ENCODE peak calls at places on chromosomes 2 and 18, in six cellular contexts. One of them, this sample, is unnamed.

GRCh38 chr18:70333757-70334156 is 44.9 kb downstream of the SOCS6 start:
- DNase-seq in A549: peak
- DNase-seq in dorsolateral prefrontal cortex: no peak
- DNase-seq in hepatocyte: peak
- DNase-seq in HepG2: peak
- DNase-seq in fibroblast of lung: peak
- DNase-seq in this sample: peak

GRCh38 chr2:136248242-136248641 is 130.3 kb upstream of the CXCR4 start:
- DNase-seq in fibroblast of lung: peak
- DNase-seq in A549: no peak
- DNase-seq in hepatocyte: peak
- DNase-seq in HepG2: no peak
- DNase-seq in dorsolateral prefrontal cortex: no peak
- DNase-seq in this sample: peak

GRCh38 chr2:122414911-122415310 is 659.5 kb downstream of the TSN start:
- DNase-seq in dorsolateral prefrontal cortex: no peak
- DNase-seq in fibroblast of lung: no peak
- DNase-seq in HepG2: no peak
- DNase-seq in A549: no peak
- DNase-seq in hepatocyte: peak
- DNase-seq in this sample: no peak

GRCh38 chr2:214607051-214607450 is 196.2 kb downstream of the VWC2L start:
- DNase-seq in fibroblast of lung: no peak
- DNase-seq in A549: no peak
- DNase-seq in hepatocyte: no peak
- DNase-seq in HepG2: no peak
- DNase-seq in dorsolateral prefrontal cortex: no peak
- DNase-seq in this sample: no peak

GRCh38 chr2:159968282-159968900 is 94.0 kb downstream of the PLA2R1 start:
- DNase-seq in fibroblast of lung: peak
- DNase-seq in hepatocyte: peak
- DNase-seq in HepG2: peak
- DNase-seq in A549: peak
- DNase-seq in dorsolateral prefrontal cortex: no peak
- DNase-seq in this sample: peak

GRCh38 chr2:102116675-102117471 is 25.7 kb upstream of the IL1R1 start:
- DNase-seq in dorsolateral prefrontal cortex: no peak
- DNase-seq in fibroblast of lung: peak
- DNase-seq in HepG2: no peak
- DNase-seq in A549: no peak
- DNase-seq in hepatocyte: no peak
- DNase-seq in this sample: peak

GRCh38 chr2:31764169-31764568 is 183.4 kb upstream of the SRD5A2 start:
- DNase-seq in HepG2: no peak
- DNase-seq in fibroblast of lung: no peak
- DNase-seq in hepatocyte: peak
- DNase-seq in dorsolateral prefrontal cortex: no peak
- DNase-seq in A549: no peak
- DNase-seq in this sample: peak

GRCh38 chr18:9285604-9286003 is 49.0 kb upstream of the TWSG1 start:
- DNase-seq in hepatocyte: no peak
- DNase-seq in fibroblast of lung: no peak
- DNase-seq in A549: no peak
- DNase-seq in dorsolateral prefrontal cortex: no peak
- DNase-seq in HepG2: no peak
- DNase-seq in this sample: no peak

GRCh38 chr18:59835656-59836379 is 64.0 kb upstream of the PMAIP1 start:
- DNase-seq in A549: no peak
- DNase-seq in dorsolateral prefrontal cortex: no peak
- DNase-seq in HepG2: no peak
- DNase-seq in fibroblast of lung: no peak
- DNase-seq in hepatocyte: no peak
- DNase-seq in this sample: no peak

GRCh38 chr2:118738524-118739308 is 108.7 kb downstream of the EN1 start:
- DNase-seq in dorsolateral prefrontal cortex: no peak
- DNase-seq in A549: peak
- DNase-seq in HepG2: peak
- DNase-seq in hepatocyte: peak
- DNase-seq in fibroblast of lung: peak
- DNase-seq in this sample: peak

GRCh38 chr2:27380626-27381556 is at the start of gene ZNF513:
- DNase-seq in hepatocyte: peak
- DNase-seq in A549: peak
- DNase-seq in HepG2: peak
- DNase-seq in fibroblast of lung: peak
- DNase-seq in dorsolateral prefrontal cortex: peak
- DNase-seq in this sample: peak

GRCh38 chr2:214808481-214808931 is 977 bp downstream of the BARD1 start:
- DNase-seq in A549: no peak
- DNase-seq in dorsolateral prefrontal cortex: no peak
- DNase-seq in HepG2: no peak
- DNase-seq in hepatocyte: no peak
- DNase-seq in fibroblast of lung: peak
- DNase-seq in this sample: no peak

GRCh38 chr18:6521804-6522418 is 107.2 kb upstream of the L3MBTL4 start:
- DNase-seq in A549: no peak
- DNase-seq in hepatocyte: peak
- DNase-seq in fibroblast of lung: peak
- DNase-seq in HepG2: peak
- DNase-seq in dorsolateral prefrontal cortex: no peak
- DNase-seq in this sample: peak

GRCh38 chr2:177262137-177262536 is 2.4 kb downstream of the NFE2L2 start:
- DNase-seq in HepG2: no peak
- DNase-seq in A549: no peak
- DNase-seq in fibroblast of lung: no peak
- DNase-seq in hepatocyte: no peak
- DNase-seq in dorsolateral prefrontal cortex: no peak
- DNase-seq in this sample: no peak

GRCh38 chr2:158011055-158011771 is 90.5 kb upstream of the UPP2 start:
- DNase-seq in dorsolateral prefrontal cortex: no peak
- DNase-seq in hepatocyte: no peak
- DNase-seq in HepG2: no peak
- DNase-seq in A549: no peak
- DNase-seq in fibroblast of lung: no peak
- DNase-seq in this sample: no peak

GRCh38 chr2:157699806-157700205 is 71.1 kb upstream of the ACVR1C start:
- DNase-seq in A549: no peak
- DNase-seq in dorsolateral prefrontal cortex: no peak
- DNase-seq in HepG2: no peak
- DNase-seq in fibroblast of lung: no peak
- DNase-seq in hepatocyte: no peak
- DNase-seq in this sample: no peak

GRCh38 chr2:152651834-152652233 is 65.4 kb downstream of the PRPF40A start:
- DNase-seq in hepatocyte: no peak
- DNase-seq in A549: no peak
- DNase-seq in fibroblast of lung: no peak
- DNase-seq in dorsolateral prefrontal cortex: no peak
- DNase-seq in HepG2: no peak
- DNase-seq in this sample: no peak

GRCh38 chr2:29115797-29116781 is 874 bp downstream of the CLIP4 start:
- DNase-seq in A549: peak
- DNase-seq in hepatocyte: peak
- DNase-seq in fibroblast of lung: peak
- DNase-seq in HepG2: no peak
- DNase-seq in dorsolateral prefrontal cortex: peak
- DNase-seq in this sample: peak

GRCh38 chr2:21194828-21195227 is 71.1 kb downstream of the TDRD15 start:
- DNase-seq in A549: no peak
- DNase-seq in dorsolateral prefrontal cortex: no peak
- DNase-seq in fibroblast of lung: no peak
- DNase-seq in hepatocyte: no peak
- DNase-seq in HepG2: no peak
- DNase-seq in this sample: no peak

GRCh38 chr18:7840445-7840844 is 273.3 kb downstream of the PTPRM start:
- DNase-seq in A549: no peak
- DNase-seq in dorsolateral prefrontal cortex: no peak
- DNase-seq in hepatocyte: no peak
- DNase-seq in HepG2: no peak
- DNase-seq in fibroblast of lung: no peak
- DNase-seq in this sample: no peak

GRCh38 chr2:15673919-15674636 is 82.4 kb downstream of the DDX1 start:
- DNase-seq in dorsolateral prefrontal cortex: no peak
- DNase-seq in A549: no peak
- DNase-seq in hepatocyte: peak
- DNase-seq in fibroblast of lung: peak
- DNase-seq in HepG2: peak
- DNase-seq in this sample: peak

GRCh38 chr18:5395860-5396448 is 100.4 kb upstream of the ZBTB14 start:
- DNase-seq in HepG2: no peak
- DNase-seq in hepatocyte: no peak
- DNase-seq in dorsolateral prefrontal cortex: no peak
- DNase-seq in fibroblast of lung: no peak
- DNase-seq in A549: no peak
- DNase-seq in this sample: no peak

GRCh38 chr2:200356794-200357472 is 50.4 kb downstream of the SPATS2L start:
- DNase-seq in hepatocyte: no peak
- DNase-seq in HepG2: no peak
- DNase-seq in fibroblast of lung: peak
- DNase-seq in dorsolateral prefrontal cortex: no peak
- DNase-seq in A549: no peak
- DNase-seq in this sample: peak

GRCh38 chr2:56102866-56103265 is 80.9 kb upstream of the CCDC85A start:
- DNase-seq in hepatocyte: no peak
- DNase-seq in A549: no peak
- DNase-seq in dorsolateral prefrontal cortex: no peak
- DNase-seq in HepG2: no peak
- DNase-seq in fibroblast of lung: no peak
- DNase-seq in this sample: no peak

GRCh38 chr18:7234061-7234460 is 3.2 kb downstream of the LRRC30 start:
- DNase-seq in dorsolateral prefrontal cortex: no peak
- DNase-seq in HepG2: no peak
- DNase-seq in hepatocyte: no peak
- DNase-seq in fibroblast of lung: no peak
- DNase-seq in A549: no peak
- DNase-seq in this sample: no peak

DNA sequence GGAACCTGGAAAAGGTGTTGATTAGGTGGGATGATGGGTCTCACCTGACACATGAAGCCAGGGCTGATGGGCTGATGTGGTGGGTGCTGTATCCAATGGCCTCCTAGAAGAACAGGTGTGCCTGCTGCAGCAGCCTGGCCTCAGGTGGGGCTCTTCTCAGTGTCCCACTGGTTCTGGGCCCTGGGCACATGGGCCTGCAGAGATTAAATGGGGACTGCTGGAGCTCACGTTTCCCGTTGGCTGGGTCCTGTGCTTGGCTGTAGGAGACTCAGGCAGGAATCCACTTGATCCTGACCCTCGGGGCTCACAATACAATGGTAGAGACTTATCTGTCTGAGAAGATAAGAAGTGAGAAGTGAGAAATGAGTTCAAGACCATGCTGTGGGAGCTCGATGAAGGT is 170.9 kb downstream of the KCNS3 start:
- DNase-seq in fibroblast of lung: no peak
- DNase-seq in hepatocyte: no peak
- DNase-seq in dorsolateral prefrontal cortex: no peak
- DNase-seq in HepG2: no peak
- DNase-seq in A549: no peak
- DNase-seq in this sample: no peak
- TF ChIP-seq CTCF in fibroblast of lung: no peak
- TF ChIP-seq CTCF in hepatocyte: no peak
- TF ChIP-seq CTCF in dorsolateral prefrontal cortex: no peak
- TF ChIP-seq CTCF in HepG2: no peak
- TF ChIP-seq CTCF in A549: no peak
- TF ChIP-seq CTCF in this sample: no peak

GRCh38 chr2:190545082-190545481 is 10.6 kb upstream of the NEMP2 start:
- DNase-seq in fibroblast of lung: peak
- DNase-seq in A549: no peak
- DNase-seq in dorsolateral prefrontal cortex: no peak
- DNase-seq in HepG2: no peak
- DNase-seq in hepatocyte: no peak
- DNase-seq in this sample: no peak
- H3K4me3 ChIP-seq in fibroblast of lung: no peak
- H3K4me3 ChIP-seq in A549: no peak
- H3K4me3 ChIP-seq in dorsolateral prefrontal cortex: peak
- H3K4me3 ChIP-seq in HepG2: no peak
- H3K4me3 ChIP-seq in hepatocyte: no peak
- H3K4me3 ChIP-seq in this sample: no peak

GRCh38 chr2:88933980-88934379 is 242.5 kb downstream of the RPIA start:
- DNase-seq in fibroblast of lung: no peak
- DNase-seq in hepatocyte: no peak
- DNase-seq in dorsolateral prefrontal cortex: no peak
- DNase-seq in HepG2: peak
- DNase-seq in A549: no peak
- DNase-seq in this sample: peak
- TF ChIP-seq CTCF in fibroblast of lung: no peak
- TF ChIP-seq CTCF in hepatocyte: no peak
- TF ChIP-seq CTCF in dorsolateral prefrontal cortex: no peak
- TF ChIP-seq CTCF in HepG2: peak
- TF ChIP-seq CTCF in A549: peak
- TF ChIP-seq CTCF in this sample: peak

GRCh38 chr2:47271054-47272000 is 116.2 kb upstream of the STPG4 start:
- DNase-seq in hepatocyte: no peak
- DNase-seq in HepG2: no peak
- DNase-seq in fibroblast of lung: no peak
- DNase-seq in A549: no peak
- DNase-seq in dorsolateral prefrontal cortex: no peak
- DNase-seq in this sample: no peak

GRCh38 chr2:47274054-47274779 is 119.1 kb upstream of the STPG4 start:
- DNase-seq in A549: no peak
- DNase-seq in dorsolateral prefrontal cortex: no peak
- DNase-seq in hepatocyte: peak
- DNase-seq in fibroblast of lung: peak
- DNase-seq in HepG2: no peak
- DNase-seq in this sample: peak

GRCh38 chr2:47272031-47272864 is 117.1 kb upstream of the STPG4 start:
- DNase-seq in dorsolateral prefrontal cortex: peak
- DNase-seq in HepG2: no peak
- DNase-seq in hepatocyte: peak
- DNase-seq in fibroblast of lung: peak
- DNase-seq in A549: peak
- DNase-seq in this sample: peak

GRCh38 chr2:47274780-47275117 is 119.6 kb upstream of the STPG4 start:
- DNase-seq in A549: no peak
- DNase-seq in HepG2: no peak
- DNase-seq in hepatocyte: no peak
- DNase-seq in fibroblast of lung: no peak
- DNase-seq in dorsolateral prefrontal cortex: no peak
- DNase-seq in this sample: no peak

DNA sequence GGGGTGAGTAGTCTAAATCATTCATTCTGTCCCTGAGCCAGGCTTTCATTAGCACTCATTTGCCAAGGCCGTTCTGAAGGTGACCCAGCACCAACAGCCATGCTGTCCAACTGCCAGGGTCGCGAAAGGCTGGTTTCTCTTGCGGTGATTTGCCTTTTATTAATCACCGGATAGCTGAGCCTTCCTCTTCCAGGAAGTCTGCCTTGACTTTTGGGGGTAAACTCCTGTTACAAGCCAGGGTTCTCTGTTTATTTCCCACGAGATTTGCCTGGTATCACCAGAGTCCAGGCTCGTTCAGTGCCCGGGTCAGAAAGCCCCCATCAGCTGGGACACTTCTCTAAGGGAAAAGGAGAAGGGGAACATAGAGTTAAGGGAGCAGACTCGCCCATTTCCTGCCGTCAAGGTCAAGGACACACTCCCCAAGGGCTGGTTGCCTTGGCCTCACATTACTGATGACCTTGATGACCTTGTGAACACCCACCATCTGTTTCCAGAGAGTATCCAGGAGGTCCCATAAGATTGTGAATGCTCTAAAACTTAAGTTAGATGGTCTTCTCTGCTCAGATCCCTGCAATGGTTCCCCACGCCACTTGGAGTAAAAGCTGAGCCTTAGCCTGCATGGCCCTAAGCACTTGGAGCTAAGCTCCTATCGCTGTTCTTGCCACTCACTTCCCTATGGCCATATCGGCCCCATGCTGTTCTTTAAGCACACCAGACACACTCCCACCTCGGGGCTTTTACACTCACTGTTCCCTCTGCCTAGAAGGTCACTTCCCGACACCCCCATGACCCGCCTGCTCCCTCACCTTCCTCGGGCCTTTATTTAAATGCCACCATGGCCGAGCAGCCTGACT is 118.0 kb upstream of the STPG4 start:
- DNase-seq in hepatocyte: no peak
- DNase-seq in A549: no peak
- DNase-seq in dorsolateral prefrontal cortex: no peak
- DNase-seq in fibroblast of lung: no peak
- DNase-seq in HepG2: no peak
- DNase-seq in this sample: no peak
- H3K4me3 ChIP-seq in hepatocyte: no peak
- H3K4me3 ChIP-seq in A549: peak
- H3K4me3 ChIP-seq in dorsolateral prefrontal cortex: peak
- H3K4me3 ChIP-seq in fibroblast of lung: no peak
- H3K4me3 ChIP-seq in HepG2: peak
- H3K4me3 ChIP-seq in this sample: no peak